ENCODE peak calls at places on chromosomes 7 and 10, in ten cellular contexts. One of them, this sample, is unnamed.

GRCh38 chr10:116690356-116691078 is 51.8 kb downstream of the HSPA12A start:
- DNase-seq in NCI-H187: no peak
- DNase-seq in ACHN: no peak
- DNase-seq in astrocyte of the spinal cord: peak; percentile 22
- DNase-seq in iPS DF 19.7: no peak
- DNase-seq in Kasumi-1: no peak
- DNase-seq in GM04503: no peak
- DNase-seq in activated CD8-positive, alpha-beta memory T cell treated with anti-CD3 and anti-CD28 coated beads for 1 hour: no peak
- DNase-seq in sigmoid colon: peak; percentile 70
- DNase-seq in progenitor cell of endocrine pancreas: no peak
- DNase-seq in this sample: no peak

GRCh38 chr7:14305233-14305866 is 315.9 kb upstream of the ETV1 start:
- DNase-seq in astrocyte of the spinal cord: no peak
- DNase-seq in iPS DF 19.7: no peak
- DNase-seq in ACHN: no peak
- DNase-seq in activated CD8-positive, alpha-beta memory T cell treated with anti-CD3 and anti-CD28 coated beads for 1 hour: no peak
- DNase-seq in progenitor cell of endocrine pancreas: no peak
- DNase-seq in Kasumi-1: no peak
- DNase-seq in NCI-H187: no peak
- DNase-seq in sigmoid colon: no peak
- DNase-seq in GM04503: no peak
- DNase-seq in this sample: no peak

GRCh38 chr10:69853064-69853463 is 51.4 kb downstream of the COL13A1 start:
- DNase-seq in activated CD8-positive, alpha-beta memory T cell treated with anti-CD3 and anti-CD28 coated beads for 1 hour: no peak
- DNase-seq in astrocyte of the spinal cord: no peak
- DNase-seq in GM04503: no peak
- DNase-seq in NCI-H187: no peak
- DNase-seq in ACHN: no peak
- DNase-seq in Kasumi-1: no peak
- DNase-seq in sigmoid colon: no peak
- DNase-seq in iPS DF 19.7: peak; percentile 40
- DNase-seq in progenitor cell of endocrine pancreas: no peak
- DNase-seq in this sample: no peak

GRCh38 chr10:18233775-18234174 is 93.6 kb downstream of the CACNB2 start:
- DNase-seq in progenitor cell of endocrine pancreas: no peak
- DNase-seq in activated CD8-positive, alpha-beta memory T cell treated with anti-CD3 and anti-CD28 coated beads for 1 hour: no peak
- DNase-seq in NCI-H187: no peak
- DNase-seq in iPS DF 19.7: peak; percentile 33
- DNase-seq in astrocyte of the spinal cord: no peak
- DNase-seq in ACHN: peak; percentile 25
- DNase-seq in Kasumi-1: no peak
- DNase-seq in GM04503: no peak
- DNase-seq in sigmoid colon: no peak
- DNase-seq in this sample: no peak

GRCh38 chr7:30181211-30181610 is 46.4 kb downstream of the MTURN start:
- DNase-seq in iPS DF 19.7: no peak
- DNase-seq in Kasumi-1: no peak
- DNase-seq in sigmoid colon: peak; percentile 74
- DNase-seq in NCI-H187: no peak
- DNase-seq in ACHN: no peak
- DNase-seq in astrocyte of the spinal cord: no peak
- DNase-seq in activated CD8-positive, alpha-beta memory T cell treated with anti-CD3 and anti-CD28 coated beads for 1 hour: no peak
- DNase-seq in GM04503: no peak
- DNase-seq in progenitor cell of endocrine pancreas: no peak
- DNase-seq in this sample: no peak

GRCh38 chr7:3510101-3511020 is 209.3 kb downstream of the SDK1 start:
- DNase-seq in progenitor cell of endocrine pancreas: no peak
- DNase-seq in NCI-H187: no peak
- DNase-seq in astrocyte of the spinal cord: peak; percentile 9
- DNase-seq in sigmoid colon: no peak
- DNase-seq in iPS DF 19.7: no peak
- DNase-seq in ACHN: no peak
- DNase-seq in activated CD8-positive, alpha-beta memory T cell treated with anti-CD3 and anti-CD28 coated beads for 1 hour: no peak
- DNase-seq in Kasumi-1: no peak
- DNase-seq in GM04503: no peak
- DNase-seq in this sample: no peak

GRCh38 chr10:16698457-16698856 is 118.8 kb downstream of the RSU1 start:
- DNase-seq in ACHN: no peak
- DNase-seq in Kasumi-1: no peak
- DNase-seq in GM04503: no peak
- DNase-seq in NCI-H187: no peak
- DNase-seq in progenitor cell of endocrine pancreas: no peak
- DNase-seq in sigmoid colon: no peak
- DNase-seq in activated CD8-positive, alpha-beta memory T cell treated with anti-CD3 and anti-CD28 coated beads for 1 hour: no peak
- DNase-seq in astrocyte of the spinal cord: no peak
- DNase-seq in iPS DF 19.7: no peak
- DNase-seq in this sample: no peak

GRCh38 chr10:86538547-86538946 is 17.0 kb upstream of the WAPL start:
- DNase-seq in GM04503: no peak
- DNase-seq in astrocyte of the spinal cord: no peak
- DNase-seq in NCI-H187: no peak
- DNase-seq in progenitor cell of endocrine pancreas: no peak
- DNase-seq in ACHN: no peak
- DNase-seq in iPS DF 19.7: no peak
- DNase-seq in sigmoid colon: no peak
- DNase-seq in Kasumi-1: no peak
- DNase-seq in activated CD8-positive, alpha-beta memory T cell treated with anti-CD3 and anti-CD28 coated beads for 1 hour: no peak
- DNase-seq in this sample: peak; percentile 62

GRCh38 chr7:141641876-141642275 is 60.1 kb downstream of the DENND11 start:
- DNase-seq in GM04503: no peak
- DNase-seq in astrocyte of the spinal cord: no peak
- DNase-seq in ACHN: no peak
- DNase-seq in NCI-H187: no peak
- DNase-seq in iPS DF 19.7: no peak
- DNase-seq in progenitor cell of endocrine pancreas: no peak
- DNase-seq in activated CD8-positive, alpha-beta memory T cell treated with anti-CD3 and anti-CD28 coated beads for 1 hour: no peak
- DNase-seq in Kasumi-1: peak; percentile 25
- DNase-seq in sigmoid colon: no peak
- DNase-seq in this sample: no peak

GRCh38 chr7:98284335-98285036 is 3.0 kb downstream of the BRI3 start:
- DNase-seq in GM04503: peak; percentile 91
- DNase-seq in activated CD8-positive, alpha-beta memory T cell treated with anti-CD3 and anti-CD28 coated beads for 1 hour: no peak
- DNase-seq in iPS DF 19.7: no peak
- DNase-seq in progenitor cell of endocrine pancreas: no peak
- DNase-seq in ACHN: no peak
- DNase-seq in Kasumi-1: peak; percentile 70
- DNase-seq in NCI-H187: no peak
- DNase-seq in sigmoid colon: peak; percentile 88
- DNase-seq in astrocyte of the spinal cord: peak; percentile 42
- DNase-seq in this sample: peak; percentile 95

GRCh38 chr10:102065561-102066420 is 642 bp downstream of the HPS6 start:
- DNase-seq in Kasumi-1: no peak
- DNase-seq in activated CD8-positive, alpha-beta memory T cell treated with anti-CD3 and anti-CD28 coated beads for 1 hour: no peak
- DNase-seq in progenitor cell of endocrine pancreas: peak; percentile 25
- DNase-seq in iPS DF 19.7: no peak
- DNase-seq in GM04503: no peak
- DNase-seq in astrocyte of the spinal cord: no peak
- DNase-seq in sigmoid colon: peak; percentile 68
- DNase-seq in ACHN: peak; percentile 31
- DNase-seq in NCI-H187: no peak
- DNase-seq in this sample: peak; percentile 37

GRCh38 chr10:35348609-35349388 is 12.5 kb downstream of the CCNY start:
- DNase-seq in NCI-H187: no peak
- DNase-seq in iPS DF 19.7: no peak
- DNase-seq in activated CD8-positive, alpha-beta memory T cell treated with anti-CD3 and anti-CD28 coated beads for 1 hour: no peak
- DNase-seq in progenitor cell of endocrine pancreas: no peak
- DNase-seq in Kasumi-1: no peak
- DNase-seq in ACHN: no peak
- DNase-seq in sigmoid colon: no peak
- DNase-seq in GM04503: no peak
- DNase-seq in astrocyte of the spinal cord: no peak
- DNase-seq in this sample: no peak

GRCh38 chr7:87511510-87511909 is 36.0 kb upstream of the ABCB4 start:
- DNase-seq in iPS DF 19.7: no peak
- DNase-seq in ACHN: no peak
- DNase-seq in astrocyte of the spinal cord: no peak
- DNase-seq in progenitor cell of endocrine pancreas: no peak
- DNase-seq in GM04503: no peak
- DNase-seq in activated CD8-positive, alpha-beta memory T cell treated with anti-CD3 and anti-CD28 coated beads for 1 hour: no peak
- DNase-seq in NCI-H187: no peak
- DNase-seq in Kasumi-1: no peak
- DNase-seq in sigmoid colon: no peak
- DNase-seq in this sample: no peak

GRCh38 chr7:22751341-22751740 is 24.3 kb downstream of the IL6 start:
- DNase-seq in GM04503: no peak
- DNase-seq in iPS DF 19.7: no peak
- DNase-seq in astrocyte of the spinal cord: no peak
- DNase-seq in ACHN: no peak
- DNase-seq in activated CD8-positive, alpha-beta memory T cell treated with anti-CD3 and anti-CD28 coated beads for 1 hour: no peak
- DNase-seq in NCI-H187: no peak
- DNase-seq in sigmoid colon: no peak
- DNase-seq in progenitor cell of endocrine pancreas: no peak
- DNase-seq in Kasumi-1: no peak
- DNase-seq in this sample: no peak

GRCh38 chr10:102133373-102134195 is 744 bp downstream of the PPRC1 start:
- DNase-seq in NCI-H187: peak; percentile 40
- DNase-seq in activated CD8-positive, alpha-beta memory T cell treated with anti-CD3 and anti-CD28 coated beads for 1 hour: peak; percentile 29
- DNase-seq in iPS DF 19.7: no peak
- DNase-seq in progenitor cell of endocrine pancreas: peak; percentile 55
- DNase-seq in astrocyte of the spinal cord: peak; percentile 66
- DNase-seq in Kasumi-1: peak; percentile 78
- DNase-seq in ACHN: peak; percentile 71
- DNase-seq in sigmoid colon: peak; percentile 90
- DNase-seq in GM04503: no peak
- DNase-seq in this sample: peak; percentile 68

GRCh38 chr10:6024334-6024682 is 37.9 kb downstream of the IL2RA start:
- DNase-seq in GM04503: no peak
- DNase-seq in Kasumi-1: no peak
- DNase-seq in sigmoid colon: no peak
- DNase-seq in ACHN: no peak
- DNase-seq in iPS DF 19.7: no peak
- DNase-seq in astrocyte of the spinal cord: no peak
- DNase-seq in progenitor cell of endocrine pancreas: no peak
- DNase-seq in activated CD8-positive, alpha-beta memory T cell treated with anti-CD3 and anti-CD28 coated beads for 1 hour: no peak
- DNase-seq in NCI-H187: no peak
- DNase-seq in this sample: no peak

GRCh38 chr7:27180431-27181175 is 4.4 kb downstream of the HOXA11 start:
- DNase-seq in progenitor cell of endocrine pancreas: no peak
- DNase-seq in activated CD8-positive, alpha-beta memory T cell treated with anti-CD3 and anti-CD28 coated beads for 1 hour: no peak
- DNase-seq in NCI-H187: no peak
- DNase-seq in Kasumi-1: no peak
- DNase-seq in iPS DF 19.7: no peak
- DNase-seq in ACHN: no peak
- DNase-seq in sigmoid colon: peak; percentile 76
- DNase-seq in GM04503: no peak
- DNase-seq in astrocyte of the spinal cord: no peak
- DNase-seq in this sample: no peak

GRCh38 chr10:22345301-22346086 is at the start of gene SPAG6:
- DNase-seq in progenitor cell of endocrine pancreas: peak; percentile 64
- DNase-seq in GM04503: no peak
- DNase-seq in iPS DF 19.7: no peak
- DNase-seq in astrocyte of the spinal cord: no peak
- DNase-seq in ACHN: peak; percentile 39
- DNase-seq in sigmoid colon: peak; percentile 72
- DNase-seq in Kasumi-1: no peak
- DNase-seq in NCI-H187: peak; percentile 73
- DNase-seq in activated CD8-positive, alpha-beta memory T cell treated with anti-CD3 and anti-CD28 coated beads for 1 hour: peak; percentile 16
- DNase-seq in this sample: peak; percentile 43

GRCh38 chr10:77566914-77567566 is 70.6 kb downstream of the KCNMA1 start:
- DNase-seq in Kasumi-1: no peak
- DNase-seq in GM04503: no peak
- DNase-seq in astrocyte of the spinal cord: no peak
- DNase-seq in activated CD8-positive, alpha-beta memory T cell treated with anti-CD3 and anti-CD28 coated beads for 1 hour: no peak
- DNase-seq in NCI-H187: no peak
- DNase-seq in ACHN: no peak
- DNase-seq in progenitor cell of endocrine pancreas: no peak
- DNase-seq in iPS DF 19.7: no peak
- DNase-seq in sigmoid colon: no peak
- DNase-seq in this sample: no peak

GRCh38 chr7:105678811-105679495 is 97.7 kb upstream of the EFCAB10 start:
- DNase-seq in progenitor cell of endocrine pancreas: no peak
- DNase-seq in iPS DF 19.7: no peak
- DNase-seq in activated CD8-positive, alpha-beta memory T cell treated with anti-CD3 and anti-CD28 coated beads for 1 hour: no peak
- DNase-seq in ACHN: peak; percentile 84
- DNase-seq in NCI-H187: peak; percentile 30
- DNase-seq in GM04503: no peak
- DNase-seq in sigmoid colon: peak; percentile 90
- DNase-seq in astrocyte of the spinal cord: no peak
- DNase-seq in Kasumi-1: peak; percentile 95
- DNase-seq in this sample: peak; percentile 74

GRCh38 chr10:112672706-112673105 is 225.7 kb downstream of the VTI1A start:
- DNase-seq in astrocyte of the spinal cord: no peak
- DNase-seq in Kasumi-1: no peak
- DNase-seq in ACHN: peak; percentile 76
- DNase-seq in progenitor cell of endocrine pancreas: no peak
- DNase-seq in sigmoid colon: no peak
- DNase-seq in NCI-H187: no peak
- DNase-seq in activated CD8-positive, alpha-beta memory T cell treated with anti-CD3 and anti-CD28 coated beads for 1 hour: no peak
- DNase-seq in GM04503: no peak
- DNase-seq in iPS DF 19.7: no peak
- DNase-seq in this sample: no peak

GRCh38 chr7:100162874-100163533 is 4.5 kb upstream of the TRAPPC14 start:
- DNase-seq in astrocyte of the spinal cord: no peak
- DNase-seq in GM04503: no peak
- DNase-seq in activated CD8-positive, alpha-beta memory T cell treated with anti-CD3 and anti-CD28 coated beads for 1 hour: no peak
- DNase-seq in iPS DF 19.7: no peak
- DNase-seq in NCI-H187: no peak
- DNase-seq in sigmoid colon: no peak
- DNase-seq in progenitor cell of endocrine pancreas: no peak
- DNase-seq in ACHN: no peak
- DNase-seq in Kasumi-1: no peak
- DNase-seq in this sample: peak; percentile 79

GRCh38 chr10:17479822-17480221 is 25.4 kb upstream of the ST8SIA6 start:
- DNase-seq in ACHN: no peak
- DNase-seq in iPS DF 19.7: no peak
- DNase-seq in sigmoid colon: no peak
- DNase-seq in astrocyte of the spinal cord: no peak
- DNase-seq in Kasumi-1: no peak
- DNase-seq in activated CD8-positive, alpha-beta memory T cell treated with anti-CD3 and anti-CD28 coated beads for 1 hour: no peak
- DNase-seq in progenitor cell of endocrine pancreas: no peak
- DNase-seq in NCI-H187: no peak
- DNase-seq in GM04503: no peak
- DNase-seq in this sample: no peak

GRCh38 chr10:32379314-32379949 is 32.5 kb upstream of the EPC1 start:
- DNase-seq in ACHN: peak; percentile 32
- DNase-seq in activated CD8-positive, alpha-beta memory T cell treated with anti-CD3 and anti-CD28 coated beads for 1 hour: no peak
- DNase-seq in astrocyte of the spinal cord: peak; percentile 79
- DNase-seq in progenitor cell of endocrine pancreas: no peak
- DNase-seq in Kasumi-1: peak; percentile 90
- DNase-seq in NCI-H187: peak; percentile 14
- DNase-seq in iPS DF 19.7: no peak
- DNase-seq in GM04503: no peak
- DNase-seq in sigmoid colon: no peak
- DNase-seq in this sample: peak; percentile 31

GRCh38 chr7:130986271-130986690 is 252.3 kb upstream of the KLF14 start:
- DNase-seq in GM04503: peak; percentile 61
- DNase-seq in activated CD8-positive, alpha-beta memory T cell treated with anti-CD3 and anti-CD28 coated beads for 1 hour: no peak
- DNase-seq in iPS DF 19.7: no peak
- DNase-seq in NCI-H187: no peak
- DNase-seq in Kasumi-1: no peak
- DNase-seq in ACHN: no peak
- DNase-seq in sigmoid colon: no peak
- DNase-seq in astrocyte of the spinal cord: no peak
- DNase-seq in progenitor cell of endocrine pancreas: no peak
- DNase-seq in this sample: no peak

GRCh38 chr7:131057015-131057518 is 270.6 kb upstream of the MKLN1 start:
- DNase-seq in NCI-H187: no peak
- DNase-seq in activated CD8-positive, alpha-beta memory T cell treated with anti-CD3 and anti-CD28 coated beads for 1 hour: no peak
- DNase-seq in GM04503: peak; percentile 53
- DNase-seq in iPS DF 19.7: no peak
- DNase-seq in ACHN: no peak
- DNase-seq in Kasumi-1: peak; percentile 45
- DNase-seq in astrocyte of the spinal cord: peak; percentile 93
- DNase-seq in sigmoid colon: no peak
- DNase-seq in progenitor cell of endocrine pancreas: no peak
- DNase-seq in this sample: peak; percentile 63